ENCODE peak calls at places on chromosomes 13 and 19, in five cellular contexts. M is K562, W is GM12878, Z is SK-N-SH, V is HepG2. E is an unnamed sample.
A peak's percentile ranks its signal among the peaks of the same experiment; 100 is the strongest.

GRCh38 chr19:35141627-35142401 is 1.2 kb upstream of the FXYD7 start:
- DNase-seq in M (no peak), W (no peak), Z (no peak), V (no peak), E (no peak)

GRCh38 chr19:18475004-18475453 is 37.1 kb upstream of the ISYNA1 start:
- DNase-seq in M (no peak), W (no peak), Z (no peak), V (no peak), E (no peak)

GRCh38 chr13:77698211-77699058 is 948 bp downstream of the SLAIN1 start:
- DNase-seq in M (no peak), W (no peak), Z (peak; percentile 72), V (no peak), E (no peak)

GRCh38 chr13:93925976-93926375 is 553.5 kb downstream of the DCT start:
- DNase-seq in M (no peak), W (no peak), Z (no peak), V (no peak), E (no peak)

GRCh38 chr19:15892012-15892411 is 5.9 kb downstream of the CYP4F2 start:
- DNase-seq in M (no peak), W (no peak), Z (no peak), V (no peak), E (no peak)

GRCh38 chr13:99971576-99972189 is at the start of gene ZIC5:
- DNase-seq in M (no peak), W (no peak), Z (peak; percentile 38), V (no peak), E (no peak)

GRCh38 chr13:45297456-45298205 is 43.4 kb downstream of the TPT1 start:
- DNase-seq in M (no peak), W (no peak), Z (no peak), V (no peak), E (no peak)

GRCh38 chr13:106532111-106532929 is 3.1 kb downstream of the EFNB2 start:
- DNase-seq in M (no peak), W (no peak), Z (peak; percentile 22), V (no peak), E (no peak)

GRCh38 chr19:3098515-3099346 is 4.6 kb downstream of the GNA11 start:
- DNase-seq in M (no peak), W (no peak), Z (no peak), V (no peak), E (no peak)

GRCh38 chr19:6877766-6878165 is 9.6 kb upstream of the ADGRE1 start:
- DNase-seq in M (no peak), W (no peak), Z (no peak), V (no peak), E (no peak)

GRCh38 chr19:55141696-55142095 is 7.3 kb downstream of the TNNT1 start:
- DNase-seq in M (peak; percentile 9), W (no peak), Z (peak; percentile 35), V (no peak), E (no peak)

GRCh38 chr19:17997969-17998826 is 9.8 kb upstream of the ARRDC2 start:
- DNase-seq in M (peak; percentile 67), W (no peak), Z (no peak), V (peak; percentile 32), E (peak; percentile 60)

GRCh38 chr13:99542788-99543406 is 41.6 kb downstream of the TM9SF2 start:
- DNase-seq in M (no peak), W (peak; percentile 92), Z (no peak), V (no peak), E (no peak)

GRCh38 chr19:31350693-31351211 is 1.5 kb upstream of the TSHZ3 start:
- DNase-seq in M (peak; percentile 82), W (no peak), Z (peak; percentile 87), V (no peak), E (no peak)

GRCh38 chr19:54616840-54617560 is 13.3 kb upstream of the LILRB1 start:
- DNase-seq in M (no peak), W (peak; percentile 93), Z (no peak), V (no peak), E (no peak)

GRCh38 chr19:36573948-36574726 is 1.0 kb upstream of the ZNF529 start:
- DNase-seq in M (peak; percentile 21), W (no peak), Z (no peak), V (peak; percentile 13), E (no peak)

GRCh38 chr13:60654405-60654804 is 257.4 kb downstream of the TDRD3 start:
- DNase-seq in M (no peak), W (no peak), Z (no peak), V (peak; percentile 16), E (no peak)

GRCh38 chr13:67224148-67224846 is 5.8 kb downstream of the PCDH9 start:
- DNase-seq in M (peak; percentile 51), W (no peak), Z (peak; percentile 62), V (peak; percentile 56), E (peak; percentile 59)

GRCh38 chr13:67223742-67224141 is 6.4 kb downstream of the PCDH9 start:
- DNase-seq in M (no peak), W (no peak), Z (no peak), V (no peak), E (no peak)

GRCh38 chr13:67221630-67222226 is 8.4 kb downstream of the PCDH9 start:
- DNase-seq in M (no peak), W (no peak), Z (no peak), V (no peak), E (no peak)

GRCh38 chr13:67225252-67226159 is 4.6 kb downstream of the PCDH9 start:
- DNase-seq in M (no peak), W (no peak), Z (no peak), V (no peak), E (no peak)

GRCh38 chr13:67223024-67223423 is 7.1 kb downstream of the PCDH9 start:
- DNase-seq in M (no peak), W (no peak), Z (no peak), V (no peak), E (no peak)
- H2AFZ ChIP-seq in M (no peak overlapping the region), W (no peak overlapping the region), Z (no peak overlapping the region), V (no peak overlapping the region), E (no peak overlapping the region)

DNA sequence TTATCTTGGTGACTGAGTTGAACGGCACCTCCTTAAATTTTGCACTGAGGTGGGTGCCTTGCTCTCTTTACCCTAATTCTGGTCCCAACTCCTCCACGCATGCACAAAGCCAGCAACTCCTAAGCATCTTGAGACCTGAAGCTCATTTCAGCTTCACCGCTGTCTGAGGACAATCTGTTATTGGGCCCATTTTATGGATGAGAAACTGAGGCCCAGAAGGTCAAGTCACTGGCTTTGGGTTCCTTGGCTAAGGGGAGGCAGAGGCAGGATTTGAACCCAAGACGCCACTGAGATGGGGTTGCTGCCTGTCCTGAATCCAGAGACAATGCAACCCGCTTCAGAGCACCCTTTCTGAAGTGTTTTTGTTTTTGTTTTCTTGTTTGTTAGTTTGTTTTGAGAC is 22.7 kb downstream of the TINCR start:
- DNase-seq in M (no peak), W (no peak), Z (no peak), V (no peak), E (no peak)
- TF ChIP-seq ZBTB33 in M (no peak), W (no peak), Z (no peak), V (no peak), E (no peak)

GRCh38 chr19:47257411-47258169 is 1.3 kb downstream of the CCDC9 start:
- DNase-seq in M (no peak), W (no peak), Z (no peak), V (no peak), E (no peak)
- H2AFZ ChIP-seq in M (peak overlapping the region; percentile 53), W (peak overlapping the region; percentile 51), Z (peak overlapping the region; percentile 39), V (no peak overlapping the region), E (no peak overlapping the region)

DNA sequence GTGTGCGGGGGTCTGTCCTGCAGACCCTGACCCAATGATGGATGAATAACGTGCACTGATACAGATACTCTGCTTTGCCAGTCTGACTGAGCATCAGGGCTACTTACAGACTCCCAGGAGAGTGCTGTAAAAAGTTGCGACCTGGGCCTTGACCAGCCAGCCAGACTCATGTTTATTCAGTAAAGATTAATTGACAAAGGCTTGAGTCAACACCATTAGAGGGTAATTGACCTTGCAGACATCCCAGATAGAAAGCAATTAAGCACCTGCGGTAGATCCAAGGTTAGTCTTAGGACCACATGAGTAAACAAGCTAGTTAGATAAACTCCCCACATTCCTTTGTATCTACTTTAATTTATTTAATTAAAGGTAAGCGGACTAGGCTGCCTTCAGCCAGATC is 10.4 kb downstream of the NUDT19 start:
- DNase-seq in M (no peak), W (no peak), Z (no peak), V (peak; percentile 62), E (no peak)
- TF ChIP-seq ZBTB33 in M (no peak), W (no peak), Z (no peak), V (no peak), E (no peak)

GRCh38 chr19:11639245-11639601 is 41.9 kb downstream of the ZNF627 start:
- DNase-seq in M (no peak), W (no peak), Z (no peak), V (no peak), E (no peak)
- H2AFZ ChIP-seq in M (peak overlapping the region; percentile 87), W (peak overlapping the region; percentile 82), Z (peak overlapping the region; percentile 60), V (no peak overlapping the region), E (no peak overlapping the region)

GRCh38 chr19:48754950-48755645 is at the start of gene FGF21:
- DNase-seq in M (no peak), W (no peak), Z (no peak), V (no peak), E (no peak)
- TF ChIP-seq ZBTB33 in M (no peak), W (no peak), Z (no peak), V (no peak), E (no peak)

GRCh38 chr13:90640976-90641375 is 706.5 kb upstream of the MIR17HG start:
- DNase-seq in M (no peak), W (no peak), Z (no peak), V (no peak), E (no peak)
- H2AFZ ChIP-seq in M (no peak overlapping the region), W (no peak overlapping the region), Z (no peak overlapping the region), V (no peak overlapping the region), E (no peak overlapping the region)

GRCh38 chr19:52258426-52258825 is 11.0 kb upstream of the ZNF766 start:
- DNase-seq in M (no peak), W (no peak), Z (no peak), V (no peak), E (no peak)
- TF ChIP-seq ZBTB33 in M (no peak), W (no peak), Z (no peak), V (no peak), E (no peak)

DNA sequence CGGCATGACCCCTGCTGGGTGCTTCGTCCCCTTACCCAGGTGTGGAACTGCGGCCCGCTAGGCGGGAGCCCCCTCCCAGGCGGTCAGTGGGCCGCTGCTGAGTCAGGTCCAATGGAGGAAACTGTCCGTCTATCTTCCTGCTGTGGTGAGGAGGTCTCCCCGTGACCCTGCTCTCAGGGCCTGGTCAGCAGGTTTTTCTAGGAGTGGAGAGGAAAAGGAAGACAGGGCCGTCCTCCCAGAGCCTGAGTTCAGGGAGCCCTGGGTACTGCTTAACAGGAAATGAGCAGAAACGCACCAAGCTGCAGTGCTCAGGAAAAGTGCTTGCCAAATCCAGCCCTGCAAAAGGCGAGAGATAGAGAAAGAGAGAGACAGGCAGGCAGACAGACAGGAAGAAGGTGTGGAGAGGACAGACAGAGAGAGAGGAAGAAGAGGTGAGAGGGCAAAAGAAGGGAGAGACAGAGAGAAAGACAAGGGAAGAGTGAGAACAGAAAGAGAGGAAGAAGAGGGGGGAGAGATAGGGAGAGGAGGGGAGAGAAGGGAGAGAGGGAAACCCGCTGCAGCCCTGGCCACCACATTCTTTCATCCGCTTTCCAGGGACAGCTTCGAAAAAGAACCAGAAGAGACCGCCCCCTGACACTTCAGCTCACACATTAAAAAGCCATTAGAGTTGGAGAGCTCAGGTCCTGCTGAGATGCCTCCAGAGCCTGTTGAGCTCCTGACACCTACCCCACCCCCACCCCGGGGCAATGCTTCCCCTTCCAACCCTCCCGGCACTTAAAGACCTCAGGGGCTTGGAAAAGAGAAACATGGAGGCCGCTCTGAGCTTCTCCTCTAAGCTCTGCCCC is 10.1 kb downstream of the SH3GL1 start:
- DNase-seq in M (no peak), W (no peak), Z (no peak), V (no peak), E (no peak)
- H2AFZ ChIP-seq in M (no peak overlapping the region), W (no peak overlapping the region), Z (no peak overlapping the region), V (no peak overlapping the region), E (no peak overlapping the region)